ENCODE peak calls at places on chromosomes 2 and 18, in five cellular contexts. One of them, this sample, is unnamed.

GRCh38 chr2:73203055-73203681 is 794 bp downstream of the NOTO start:
- DNase-seq in effector memory CD8-positive, alpha-beta T cell: no peak
- DNase-seq in mesendoderm: peak
- DNase-seq in choroid plexus epithelial cell: peak
- DNase-seq in HuH-7.5: no peak
- DNase-seq in this sample: no peak

GRCh38 chr18:74512321-74513053 is 16.3 kb downstream of the CNDP2 start:
- DNase-seq in choroid plexus epithelial cell: no peak
- DNase-seq in mesendoderm: no peak
- DNase-seq in HuH-7.5: no peak
- DNase-seq in effector memory CD8-positive, alpha-beta T cell: no peak
- DNase-seq in this sample: no peak

GRCh38 chr18:30302181-30302580 is 740.4 kb downstream of the DSC3 start:
- DNase-seq in HuH-7.5: no peak
- DNase-seq in effector memory CD8-positive, alpha-beta T cell: no peak
- DNase-seq in mesendoderm: no peak
- DNase-seq in choroid plexus epithelial cell: no peak
- DNase-seq in this sample: no peak

GRCh38 chr2:144362401-144362800 is 157.5 kb downstream of the ZEB2 start:
- DNase-seq in HuH-7.5: no peak
- DNase-seq in mesendoderm: no peak
- DNase-seq in effector memory CD8-positive, alpha-beta T cell: no peak
- DNase-seq in choroid plexus epithelial cell: peak
- DNase-seq in this sample: peak

GRCh38 chr18:2547477-2548087 is 23.7 kb downstream of the METTL4 start:
- DNase-seq in choroid plexus epithelial cell: peak
- DNase-seq in mesendoderm: peak
- DNase-seq in HuH-7.5: no peak
- DNase-seq in effector memory CD8-positive, alpha-beta T cell: no peak
- DNase-seq in this sample: peak

GRCh38 chr2:229715895-229716507 is 1.6 kb upstream of the DNER start:
- DNase-seq in choroid plexus epithelial cell: peak
- DNase-seq in mesendoderm: peak
- DNase-seq in effector memory CD8-positive, alpha-beta T cell: no peak
- DNase-seq in HuH-7.5: no peak
- DNase-seq in this sample: peak

GRCh38 chr2:235532307-235532706 is 38.5 kb downstream of the AGAP1 start:
- DNase-seq in HuH-7.5: no peak
- DNase-seq in mesendoderm: no peak
- DNase-seq in choroid plexus epithelial cell: no peak
- DNase-seq in effector memory CD8-positive, alpha-beta T cell: no peak
- DNase-seq in this sample: no peak

GRCh38 chr2:96532641-96533291 is 3.8 kb upstream of the ARID5A start:
- DNase-seq in HuH-7.5: no peak
- DNase-seq in choroid plexus epithelial cell: no peak
- DNase-seq in mesendoderm: no peak
- DNase-seq in effector memory CD8-positive, alpha-beta T cell: no peak
- DNase-seq in this sample: no peak

GRCh38 chr2:11710210-11710609 is 36.2 kb upstream of the LPIN1 start:
- DNase-seq in mesendoderm: no peak
- DNase-seq in HuH-7.5: no peak
- DNase-seq in effector memory CD8-positive, alpha-beta T cell: no peak
- DNase-seq in choroid plexus epithelial cell: peak
- DNase-seq in this sample: peak

GRCh38 chr2:118580651-118581050 is 266.8 kb downstream of the EN1 start:
- DNase-seq in mesendoderm: peak
- DNase-seq in choroid plexus epithelial cell: no peak
- DNase-seq in HuH-7.5: no peak
- DNase-seq in effector memory CD8-positive, alpha-beta T cell: no peak
- DNase-seq in this sample: peak

GRCh38 chr2:137947714-137948336 is 16.4 kb upstream of the HNMT start:
- DNase-seq in HuH-7.5: no peak
- DNase-seq in effector memory CD8-positive, alpha-beta T cell: no peak
- DNase-seq in choroid plexus epithelial cell: peak
- DNase-seq in mesendoderm: peak
- DNase-seq in this sample: peak

GRCh38 chr2:137806102-137806805 is 158.0 kb upstream of the HNMT start:
- DNase-seq in choroid plexus epithelial cell: no peak
- DNase-seq in HuH-7.5: no peak
- DNase-seq in mesendoderm: no peak
- DNase-seq in effector memory CD8-positive, alpha-beta T cell: no peak
- DNase-seq in this sample: no peak

GRCh38 chr2:43276962-43277383 is 50.6 kb upstream of the ZFP36L2 start:
- DNase-seq in effector memory CD8-positive, alpha-beta T cell: no peak
- DNase-seq in choroid plexus epithelial cell: peak
- DNase-seq in HuH-7.5: no peak
- DNase-seq in mesendoderm: peak
- DNase-seq in this sample: no peak

GRCh38 chr18:59470627-59471121 is 111.6 kb upstream of the LMAN1 start:
- DNase-seq in choroid plexus epithelial cell: no peak
- DNase-seq in HuH-7.5: no peak
- DNase-seq in effector memory CD8-positive, alpha-beta T cell: no peak
- DNase-seq in mesendoderm: no peak
- DNase-seq in this sample: no peak

GRCh38 chr2:44940053-44940494 is 1.4 kb upstream of the SIX3 start:
- DNase-seq in effector memory CD8-positive, alpha-beta T cell: no peak
- DNase-seq in choroid plexus epithelial cell: no peak
- DNase-seq in mesendoderm: peak
- DNase-seq in HuH-7.5: no peak
- DNase-seq in this sample: no peak

GRCh38 chr2:241798631-241799521 is 10.1 kb upstream of the NEU4 start:
- DNase-seq in mesendoderm: no peak
- DNase-seq in HuH-7.5: peak
- DNase-seq in choroid plexus epithelial cell: no peak
- DNase-seq in effector memory CD8-positive, alpha-beta T cell: no peak
- DNase-seq in this sample: no peak

GRCh38 chr2:51695531-51695930 is 663.6 kb upstream of the NRXN1 start:
- DNase-seq in HuH-7.5: no peak
- DNase-seq in choroid plexus epithelial cell: peak
- DNase-seq in effector memory CD8-positive, alpha-beta T cell: no peak
- DNase-seq in mesendoderm: no peak
- DNase-seq in this sample: peak

GRCh38 chr2:157657858-157658257 is 29.2 kb upstream of the ACVR1C start:
- DNase-seq in effector memory CD8-positive, alpha-beta T cell: no peak
- DNase-seq in mesendoderm: no peak
- DNase-seq in choroid plexus epithelial cell: no peak
- DNase-seq in HuH-7.5: no peak
- DNase-seq in this sample: no peak

GRCh38 chr2:181250691-181251090 is 206.5 kb upstream of the ITGA4 start:
- DNase-seq in choroid plexus epithelial cell: peak
- DNase-seq in HuH-7.5: peak
- DNase-seq in mesendoderm: no peak
- DNase-seq in effector memory CD8-positive, alpha-beta T cell: no peak
- DNase-seq in this sample: peak

GRCh38 chr2:138323382-138324067 is 178.0 kb upstream of the SPOPL start:
- DNase-seq in HuH-7.5: no peak
- DNase-seq in effector memory CD8-positive, alpha-beta T cell: no peak
- DNase-seq in choroid plexus epithelial cell: no peak
- DNase-seq in mesendoderm: no peak
- DNase-seq in this sample: no peak

GRCh38 chr2:195029804-195030654 is 627.0 kb upstream of the SLC39A10 start:
- DNase-seq in effector memory CD8-positive, alpha-beta T cell: no peak
- DNase-seq in choroid plexus epithelial cell: no peak
- DNase-seq in mesendoderm: no peak
- DNase-seq in HuH-7.5: no peak
- DNase-seq in this sample: no peak

GRCh38 chr2:221969087-221969829 is 329.5 kb downstream of the PAX3 start:
- DNase-seq in HuH-7.5: peak
- DNase-seq in choroid plexus epithelial cell: peak
- DNase-seq in mesendoderm: peak
- DNase-seq in effector memory CD8-positive, alpha-beta T cell: no peak
- DNase-seq in this sample: peak

GRCh38 chr18:8609711-8610441 is 639 bp downstream of the RAB12 start:
- DNase-seq in choroid plexus epithelial cell: no peak
- DNase-seq in mesendoderm: no peak
- DNase-seq in HuH-7.5: peak
- DNase-seq in effector memory CD8-positive, alpha-beta T cell: no peak
- DNase-seq in this sample: no peak

GRCh38 chr2:74440378-74441110 is 1.2 kb downstream of the RTKN start:
- DNase-seq in HuH-7.5: peak
- DNase-seq in effector memory CD8-positive, alpha-beta T cell: peak
- DNase-seq in mesendoderm: peak
- DNase-seq in choroid plexus epithelial cell: peak
- DNase-seq in this sample: peak

GRCh38 chr18:67951166-67951565 is 434.6 kb upstream of the DSEL start:
- DNase-seq in effector memory CD8-positive, alpha-beta T cell: no peak
- DNase-seq in choroid plexus epithelial cell: peak
- DNase-seq in mesendoderm: no peak
- DNase-seq in HuH-7.5: no peak
- DNase-seq in this sample: peak

GRCh38 chr2:207315131-207315530 is 149.4 kb upstream of the KLF7 start:
- DNase-seq in effector memory CD8-positive, alpha-beta T cell: no peak
- DNase-seq in choroid plexus epithelial cell: peak
- DNase-seq in mesendoderm: no peak
- DNase-seq in HuH-7.5: no peak
- DNase-seq in this sample: no peak

GRCh38 chr2:26235089-26235488 is 9.3 kb downstream of the HADHA start:
- DNase-seq in HuH-7.5: no peak
- DNase-seq in mesendoderm: no peak
- DNase-seq in choroid plexus epithelial cell: peak
- DNase-seq in effector memory CD8-positive, alpha-beta T cell: no peak
- DNase-seq in this sample: peak

GRCh38 chr2:172093416-172094318 is 8.4 kb downstream of the DLX1 start:
- DNase-seq in HuH-7.5: no peak
- DNase-seq in effector memory CD8-positive, alpha-beta T cell: no peak
- DNase-seq in choroid plexus epithelial cell: no peak
- DNase-seq in mesendoderm: no peak
- DNase-seq in this sample: no peak

GRCh38 chr18:8505036-8505435 is 104.2 kb upstream of the RAB12 start:
- DNase-seq in HuH-7.5: no peak
- DNase-seq in effector memory CD8-positive, alpha-beta T cell: no peak
- DNase-seq in choroid plexus epithelial cell: no peak
- DNase-seq in mesendoderm: no peak
- DNase-seq in this sample: no peak

GRCh38 chr2:69734040-69734611 is 7.8 kb upstream of the ANXA4 start:
- DNase-seq in choroid plexus epithelial cell: no peak
- DNase-seq in HuH-7.5: no peak
- DNase-seq in mesendoderm: no peak
- DNase-seq in effector memory CD8-positive, alpha-beta T cell: no peak
- DNase-seq in this sample: no peak

GRCh38 chr2:96703021-96703751 is 36.7 kb downstream of the LMAN2L start:
- DNase-seq in HuH-7.5: no peak
- DNase-seq in choroid plexus epithelial cell: no peak
- DNase-seq in effector memory CD8-positive, alpha-beta T cell: no peak
- DNase-seq in mesendoderm: no peak
- DNase-seq in this sample: no peak

This sample was measured in cardiac fibroblast.